ENCODE peak calls at places on chromosomes 13 and 19, in nine cellular contexts. Z is iPS DF 6.9, T is psoas muscle, E is HAP-1, A is upper lobe of right lung, C is kidney, W is neural progenitor cell, B is skeletal muscle cell, P is fibroblast of pulmonary artery. Q is an unnamed sample.

GRCh38 chr19:5298502-5298901 is 42.1 kb downstream of the PTPRS start:
- DNase-seq in Z (no peak), T (no peak), E (no peak), A (peak; percentile 92), C (peak; percentile 94), W (no peak), B (no peak), P (no peak), Q (no peak)

GRCh38 chr13:72453161-72453560 is 274.3 kb downstream of the MZT1 start:
- DNase-seq in Z (no peak), T (no peak), E (no peak), A (no peak), C (no peak), W (no peak), B (no peak), P (no peak), Q (no peak)

GRCh38 chr13:21970172-21970571 is 299.3 kb downstream of the FGF9 start:
- DNase-seq in Z (no peak), T (no peak), E (no peak), A (no peak), C (peak; percentile 15), W (peak; percentile 17), B (no peak), P (no peak), Q (no peak)

GRCh38 chr19:2273356-2274184 is 8.4 kb downstream of the PEAK3 start:
- DNase-seq in Z (peak; percentile 66), T (peak; percentile 84), E (peak; percentile 92), A (peak; percentile 89), C (peak; percentile 93), W (peak; percentile 95), B (no peak), P (peak; percentile 65), Q (peak; percentile 82)

GRCh38 chr13:43432948-43433347 is 353.8 kb downstream of the ENOX1 start:
- DNase-seq in Z (no peak), T (no peak), E (no peak), A (no peak), C (no peak), W (no peak), B (no peak), P (no peak), Q (no peak)

GRCh38 chr13:48640767-48641166 is 13.0 kb upstream of the CYSLTR2 start:
- DNase-seq in Z (no peak), T (no peak), E (no peak), A (no peak), C (no peak), W (no peak), B (no peak), P (no peak), Q (no peak)

GRCh38 chr19:5316138-5316537 is 24.5 kb downstream of the PTPRS start:
- DNase-seq in Z (no peak), T (no peak), E (no peak), A (no peak), C (no peak), W (no peak), B (no peak), P (no peak), Q (no peak)

GRCh38 chr13:62997696-62998095 is 1582.0 kb upstream of the PCDH20 start:
- DNase-seq in Z (no peak), T (no peak), E (no peak), A (no peak), C (no peak), W (no peak), B (peak; percentile 52), P (no peak), Q (no peak)

GRCh38 chr19:1435378-1435989 is 2.7 kb upstream of the RPS15 start:
- DNase-seq in Z (no peak), T (no peak), E (no peak), A (no peak), C (no peak), W (no peak), B (no peak), P (no peak), Q (no peak)

GRCh38 chr19:18110833-18111232 is 13.3 kb downstream of the MAST3 start:
- DNase-seq in Z (no peak), T (no peak), E (no peak), A (no peak), C (no peak), W (no peak), B (no peak), P (no peak), Q (no peak)

GRCh38 chr19:11410682-11411081 is 8.4 kb downstream of the RGL3 start:
- DNase-seq in Z (no peak), T (no peak), E (no peak), A (no peak), C (peak; percentile 22), W (no peak), B (no peak), P (peak; percentile 11), Q (peak; percentile 28)

DNA sequence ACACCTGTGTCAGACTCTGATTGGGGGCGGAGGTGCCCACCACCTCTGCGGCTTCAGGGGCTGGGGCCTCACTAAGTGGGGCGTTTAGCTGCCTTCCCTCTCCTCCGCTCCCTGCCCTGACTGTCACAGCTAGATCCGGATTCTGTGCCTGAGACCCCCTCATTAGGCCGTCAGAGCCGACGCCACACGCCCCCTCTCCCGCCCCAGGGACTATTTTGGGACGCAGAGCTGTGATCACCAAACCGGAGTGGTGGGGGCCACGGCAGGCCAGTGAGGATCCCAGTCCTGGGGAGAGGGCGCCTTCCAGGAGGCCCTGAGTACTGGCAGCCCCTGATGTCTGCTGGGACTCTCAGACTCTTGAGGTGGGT is 762 bp downstream of the KANK3 start:
- DNase-seq in Z (no peak), T (no peak), E (no peak), A (no peak), C (no peak), W (no peak), B (no peak), P (no peak), Q (no peak)
- H3K4me3 ChIP-seq in Z (no peak overlapping the region), T (peak overlapping the region; percentile 68), E (no peak overlapping the region), A (peak overlapping the region; percentile 80), C (peak overlapping the region; percentile 46), W (no peak overlapping the region), B (no peak overlapping the region), P (peak overlapping the region; percentile 61), Q (no peak overlapping the region)

DNA sequence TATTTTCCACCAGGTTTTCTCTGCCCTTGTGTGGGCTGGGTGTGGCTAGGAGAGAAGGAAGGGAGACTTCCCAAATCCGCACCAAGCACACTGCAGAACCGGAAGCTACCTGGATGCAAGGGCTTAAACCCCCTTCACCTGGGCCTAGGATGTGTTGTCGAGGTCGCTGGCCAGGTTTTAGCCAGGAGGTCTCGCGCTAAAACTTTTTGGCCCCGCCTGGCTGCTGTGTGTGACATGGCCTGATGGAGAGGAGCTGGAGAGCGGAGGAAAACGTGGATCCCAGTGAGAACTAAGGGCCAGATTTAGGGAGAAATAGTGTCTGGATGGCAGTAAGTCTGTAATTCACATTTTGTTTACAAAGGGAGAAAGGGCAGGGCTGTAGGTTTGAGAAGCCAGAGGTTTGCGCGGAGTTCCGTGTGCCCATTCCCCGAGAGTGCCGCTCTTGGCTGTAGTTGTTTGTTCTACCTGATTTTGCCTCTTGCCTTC is 3.1 kb upstream of the TSHZ3 start:
- DNase-seq in Z (no peak), T (no peak), E (no peak), A (no peak), C (no peak), W (peak; percentile 38), B (no peak), P (no peak), Q (no peak)
- H3K4me3 ChIP-seq in Z (peak overlapping the region; percentile 89), T (no peak overlapping the region), E (no peak overlapping the region), A (no peak overlapping the region), C (no peak overlapping the region), W (peak overlapping the region; percentile 81), B (peak overlapping the region; percentile 73), P (peak overlapping the region; percentile 72), Q (peak overlapping the region; percentile 90)

GRCh38 chr13:98439896-98440295 is 137.0 kb downstream of the STK24 start:
- DNase-seq in Z (no peak), T (no peak), E (no peak), A (no peak), C (peak; percentile 40), W (no peak), B (no peak), P (no peak), Q (no peak)

GRCh38 chr13:98442391-98443230 is 134.3 kb downstream of the STK24 start:
- DNase-seq in Z (no peak), T (no peak), E (no peak), A (no peak), C (peak; percentile 50), W (no peak), B (no peak), P (no peak), Q (no peak)

GRCh38 chr13:98439136-98439828 is 137.6 kb downstream of the STK24 start:
- DNase-seq in Z (no peak), T (no peak), E (no peak), A (no peak), C (peak; percentile 45), W (no peak), B (no peak), P (no peak), Q (no peak)

GRCh38 chr13:98440390-98441055 is 136.4 kb downstream of the STK24 start:
- DNase-seq in Z (no peak), T (no peak), E (no peak), A (no peak), C (peak; percentile 66), W (no peak), B (no peak), P (no peak), Q (no peak)

DNA sequence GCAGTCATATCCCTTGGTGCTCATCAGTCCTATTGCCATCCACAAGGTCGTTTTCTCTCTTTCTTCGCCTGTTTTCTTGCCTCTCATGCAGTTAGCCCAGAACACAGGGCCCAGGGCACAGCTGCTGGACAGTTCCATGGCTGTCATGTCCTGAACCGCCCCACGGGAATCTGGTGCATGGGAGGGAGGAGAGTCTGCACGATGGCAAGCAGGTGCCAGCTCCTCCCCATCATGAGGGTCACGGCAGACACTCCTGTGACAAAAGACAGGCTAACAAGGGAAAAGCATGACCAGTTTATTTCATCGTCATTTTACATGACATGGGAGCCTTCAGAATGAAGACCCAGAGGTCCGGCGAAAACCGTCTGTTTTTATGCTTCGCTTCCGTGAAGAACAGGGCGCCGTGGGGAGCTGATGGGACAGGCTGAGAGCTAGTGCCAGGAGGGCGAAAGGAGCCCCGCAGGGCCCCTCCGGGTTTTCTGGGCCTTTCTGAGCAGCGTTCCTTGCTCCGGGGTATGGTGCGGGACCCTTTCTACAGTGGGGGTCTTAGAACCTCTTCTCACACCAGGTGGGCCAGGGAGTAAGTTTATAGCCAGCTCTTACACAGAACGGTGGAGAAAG is 135.7 kb downstream of the STK24 start:
- DNase-seq in Z (no peak), T (no peak), E (no peak), A (no peak), C (peak; percentile 43), W (no peak), B (no peak), P (no peak), Q (no peak)
- H3K4me3 ChIP-seq in Z (no peak overlapping the region), T (no peak overlapping the region), E (no peak overlapping the region), A (no peak overlapping the region), C (no peak overlapping the region), W (no peak overlapping the region), B (no peak overlapping the region), P (no peak overlapping the region), Q (no peak overlapping the region)

DNA sequence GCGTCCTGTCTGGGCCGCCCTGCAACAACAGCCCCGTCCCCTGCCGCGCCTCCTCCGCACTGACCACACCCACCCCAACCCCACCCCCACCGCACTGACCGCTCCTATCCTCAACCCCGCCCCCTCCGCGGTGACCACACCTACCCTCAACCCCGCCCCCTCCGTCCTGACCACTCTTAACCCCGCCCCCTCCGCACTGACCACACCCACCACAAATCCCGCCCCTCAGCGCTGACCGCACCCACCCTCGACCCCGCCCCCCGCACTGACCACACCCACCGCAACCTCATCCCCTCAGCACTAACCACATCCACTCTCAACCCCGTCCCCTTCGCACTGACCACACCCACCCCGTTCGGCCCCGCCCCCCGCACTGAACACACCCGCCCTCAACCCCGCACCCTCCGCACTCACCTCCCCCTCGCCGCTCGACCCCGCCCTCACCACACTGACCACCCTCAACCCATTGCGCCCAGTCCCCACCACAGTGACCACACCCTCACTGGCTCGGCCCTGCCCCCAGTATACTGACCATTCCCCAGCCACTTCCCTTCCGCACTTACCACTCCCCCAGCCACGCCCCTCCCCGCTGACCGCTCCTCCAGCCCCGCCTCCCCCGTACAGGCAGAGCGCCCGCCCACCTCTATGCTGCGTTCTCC is 8.2 kb downstream of the F2RL3 start:
- DNase-seq in Z (peak; percentile 83), T (peak; percentile 92), E (peak; percentile 16), A (peak; percentile 94), C (peak; percentile 99), W (peak; percentile 98), B (peak; percentile 87), P (peak; percentile 97), Q (peak; percentile 96)
- H3K4me3 ChIP-seq in Z (peak overlapping the region; percentile 66), T (peak overlapping the region; percentile 69), E (peak overlapping the region; percentile 20), A (peak overlapping the region; percentile 57), C (peak overlapping the region; percentile 47), W (peak overlapping the region; percentile 67), B (peak overlapping the region; percentile 63), P (peak overlapping the region; percentile 59), Q (peak overlapping the region; percentile 64)

Q was measured in adipocyte.